ENCODE peak calls at places on chromosomes 3 and 15, in six cellular contexts. L is GM12878, K is SK-N-SH, D is K562, Q is HepG2, C is HCT116. B is an unnamed sample.

GRCh38 chr3:126180477-126181397 is at the start of gene ALDH1L1:
- DNase-seq in L (no peak), K (peak; percentile 76), D (no peak), Q (peak; percentile 69), C (no peak), B (peak; percentile 75)

GRCh38 chr15:73480051-73480450 is 37.1 kb downstream of the REC114 start:
- DNase-seq in L (no peak), K (no peak), D (no peak), Q (no peak), C (no peak), B (no peak)

GRCh38 chr3:161420746-161421145 is 49.4 kb upstream of the SPTSSB start:
- DNase-seq in L (no peak), K (no peak), D (no peak), Q (peak; percentile 94), C (no peak), B (peak; percentile 93)

GRCh38 chr3:118641608-118642007 is 393.0 kb downstream of the IGSF11 start:
- DNase-seq in L (no peak), K (peak; percentile 75), D (no peak), Q (no peak), C (no peak), B (peak; percentile 94)

GRCh38 chr3:48756640-48757039 is 39.6 kb upstream of the IP6K2 start:
- DNase-seq in L (no peak), K (no peak), D (no peak), Q (peak; percentile 42), C (no peak), B (no peak)

GRCh38 chr15:96316953-96317629 is 13.4 kb upstream of the NR2F2 start:
- DNase-seq in L (no peak), K (no peak), D (no peak), Q (no peak), C (no peak), B (peak; percentile 54)

GRCh38 chr15:45144775-45145174 is 15.0 kb downstream of the DUOX1 start:
- DNase-seq in L (no peak), K (no peak), D (no peak), Q (no peak), C (no peak), B (no peak)

GRCh38 chr3:78988324-78988723 is 779.5 kb downstream of the ROBO1 start:
- DNase-seq in L (no peak), K (peak; percentile 27), D (no peak), Q (peak; percentile 59), C (no peak), B (no peak)

GRCh38 chr3:42205800-42206514 is 60.0 kb downstream of the CCK start:
- DNase-seq in L (peak; percentile 85), K (no peak), D (no peak), Q (no peak), C (no peak), B (peak; percentile 26)

DNA sequence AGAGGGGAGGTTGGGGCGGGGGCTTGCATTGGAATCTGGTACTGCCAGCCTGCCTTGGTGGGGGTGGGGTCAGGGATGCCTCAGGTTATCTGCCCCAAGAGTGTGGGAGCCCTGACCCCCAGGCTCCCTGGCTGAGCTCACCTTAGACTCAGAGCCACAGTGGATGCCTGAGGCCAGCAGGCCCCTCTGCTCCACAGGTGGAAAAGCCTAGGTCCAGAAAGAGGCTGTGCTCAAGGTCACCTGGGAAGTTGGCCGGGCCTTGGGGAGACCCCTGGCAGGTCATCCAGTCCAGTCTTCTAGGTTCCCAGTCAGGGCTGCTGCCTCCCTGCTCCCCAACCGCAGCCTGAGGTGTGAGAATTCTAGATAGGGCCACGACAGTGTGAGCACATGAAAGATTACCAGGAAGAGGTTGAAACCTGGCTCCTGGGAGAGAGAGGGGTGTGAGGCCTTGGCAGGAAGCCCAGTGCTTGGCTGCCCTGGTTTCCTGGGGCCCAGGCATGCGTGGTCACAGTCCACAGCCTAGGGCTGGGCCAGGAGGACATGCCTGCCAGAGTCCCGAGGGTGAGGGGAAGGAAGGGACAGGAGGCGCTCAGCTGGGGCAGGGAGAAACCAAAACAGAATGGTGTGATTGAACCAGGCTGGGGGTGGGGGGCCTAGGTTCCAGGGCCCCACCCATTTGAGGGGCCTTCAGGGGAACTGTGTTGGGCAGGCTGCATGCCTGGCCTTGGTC is 4.9 kb downstream of the HDAC11 start:
- DNase-seq in L (no peak), K (peak; percentile 83), D (peak; percentile 92), Q (peak; percentile 80), C (peak; percentile 52), B (no peak)
- H3K79me2 ChIP-seq in L (no peaks in the 10 kb centered on the region), K (no peaks in the 10 kb centered on the region), D (no peaks in the 10 kb centered on the region), Q (peaks cover 2% of the 10 kb centered on the region), C (no peaks in the 10 kb centered on the region), B (no peaks in the 10 kb centered on the region)

GRCh38 chr15:61857169-61857829 is 202.9 kb downstream of the VPS13C start:
- DNase-seq in L (no peak), K (no peak), D (no peak), Q (no peak), C (no peak), B (no peak)
- TF ChIP-seq REST in L (no peak), K (no peak), D (no peak), Q (no peak), C (no peak), B (no peak)

GRCh38 chr3:15795563-15796308 is 2.0 kb downstream of the ANKRD28 start:
- DNase-seq in L (no peak), K (no peak), D (no peak), Q (no peak), C (no peak), B (no peak)
- H3K79me2 ChIP-seq in L (peaks cover 94% of the 10 kb centered on the region), K (peaks cover 92% of the 10 kb centered on the region), D (peaks cover 94% of the 10 kb centered on the region), Q (peaks cover 27% of the 10 kb centered on the region), C (peaks cover 75% of the 10 kb centered on the region), B (peaks cover 60% of the 10 kb centered on the region)

DNA sequence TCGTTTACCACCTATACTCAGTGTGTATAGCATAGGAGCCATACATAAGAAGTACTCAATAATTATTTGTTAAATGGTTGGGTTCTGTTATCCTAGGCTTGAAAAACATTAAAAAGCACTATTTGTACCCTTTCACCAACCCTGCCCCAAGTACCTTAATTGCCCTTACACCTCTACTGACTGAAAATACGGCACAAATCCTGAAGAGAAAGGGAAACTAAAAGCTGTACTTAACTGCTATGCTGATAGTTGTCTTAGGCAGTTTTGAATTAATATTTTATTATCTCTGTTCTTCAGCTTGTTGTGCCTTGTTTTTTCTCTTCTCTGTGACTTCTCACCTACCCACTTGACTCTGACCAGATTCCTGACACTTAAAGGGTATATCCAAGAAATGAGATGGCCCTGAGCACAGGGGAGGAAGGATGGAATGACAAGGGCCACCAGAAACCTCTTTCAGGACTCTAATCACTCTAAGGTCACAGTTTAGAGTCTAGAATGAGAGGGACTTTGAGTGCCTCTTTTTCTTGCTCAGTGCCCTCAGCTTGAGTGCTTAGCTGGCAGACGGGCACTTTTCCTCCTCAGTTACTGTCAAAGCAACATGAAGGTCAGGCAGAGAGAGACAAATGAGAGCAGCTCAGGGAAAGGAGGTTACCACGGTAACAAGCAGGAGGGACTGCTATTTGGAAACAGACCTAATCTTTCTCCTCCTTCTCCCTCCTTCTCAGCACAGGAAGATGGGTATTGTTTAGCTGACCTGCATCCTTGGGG is 136.5 kb downstream of the ZNF609 start:
- DNase-seq in L (no peak), K (no peak), D (no peak), Q (no peak), C (no peak), B (peak; percentile 86)
- TF ChIP-seq REST in L (no peak), K (no peak), D (no peak), Q (no peak), C (no peak), B (no peak)

GRCh38 chr15:80081390-80081789 is 21.9 kb downstream of the ZFAND6 start:
- DNase-seq in L (no peak), K (no peak), D (no peak), Q (no peak), C (no peak), B (no peak)
- H3K79me2 ChIP-seq in L (peaks cover 61% of the 10 kb centered on the region), K (peaks cover 93% of the 10 kb centered on the region), D (peaks cover 85% of the 10 kb centered on the region), Q (peaks cover 89% of the 10 kb centered on the region), C (peaks cover 64% of the 10 kb centered on the region), B (peaks cover 100% of the 10 kb centered on the region)